ENCODE peak calls at places on chromosomes 3 and 15, in seven cellular contexts. H is cardiac fibroblast; Y is RPMI8226; X is A172; R is stimulated activated naive CD4-positive, alpha-beta T cell treated with Interleukin-2 at 50 U/mL for 16 hours; V is CD8-positive, alpha-beta memory T cell; Z is activated T-cell treated with anti-CD3 and anti-CD28 coated beads for 1 hour. O is an unnamed sample.

GRCh38 chr3:151765685-151766084 is 32.0 kb downstream of the AADACL2 start:
- DNase-seq in Y (no peak), V (no peak), H (no peak), Z (no peak), R (no peak), X (peak; percentile 43), O (no peak)

GRCh38 chr3:42755681-42756578 is 17.1 kb downstream of the CCDC13 start:
- DNase-seq in H (peak; percentile 50), R (no peak), Z (no peak), X (no peak), Y (peak; percentile 46), V (no peak), O (no peak)

GRCh38 chr3:48039487-48040190 is 23.4 kb upstream of the MAP4 start:
- DNase-seq in H (peak; percentile 63), X (peak; percentile 83), R (no peak), V (no peak), Z (no peak), Y (peak; percentile 14), O (no peak)

GRCh38 chr3:8319935-8320634 is 181.5 kb upstream of the LMCD1 start:
- DNase-seq in Y (no peak), X (peak; percentile 51), V (no peak), R (no peak), Z (no peak), H (peak; percentile 52), O (no peak)

GRCh38 chr3:101845405-101845804 is 3.9 kb upstream of the NFKBIZ start:
- DNase-seq in R (no peak), H (no peak), Z (no peak), V (no peak), Y (no peak), X (no peak), O (no peak)

GRCh38 chr3:177516130-177517011 is 319.1 kb upstream of the TBL1XR1 start:
- DNase-seq in Z (no peak), Y (no peak), X (no peak), H (peak; percentile 99), V (no peak), R (no peak), O (no peak)

GRCh38 chr3:183909030-183909600 is 24.4 kb upstream of the PARL start:
- DNase-seq in Z (no peak), R (no peak), Y (no peak), V (no peak), H (no peak), X (no peak), O (no peak)

GRCh38 chr3:196942915-196943277 is 568 bp upstream of the NCBP2 start:
- DNase-seq in V (no peak), Z (no peak), X (no peak), Y (no peak), H (peak; percentile 51), R (no peak), O (no peak)

GRCh38 chr15:76386178-76386577 is 49.6 kb downstream of the ISL2 start:
- DNase-seq in H (no peak), Y (no peak), R (no peak), Z (no peak), V (no peak), X (no peak), O (no peak)